ENCODE peak calls at places on chromosomes 2 and 18, in eight cellular contexts. I is T-helper 2 cell, S is spleen, V is memory B cell, C is dermis microvascular lymphatic vessel endothelial cell, G is tibial artery, T is HEK293T, P is ovary. D is an unnamed sample.

GRCh38 chr2:64463784-64464183 is 9.8 kb downstream of the LGALSL start:
- DNase-seq in I (no peak), V (no peak), T (no peak), S (no peak), P (no peak), G (no peak), C (no peak), D (no peak)

GRCh38 chr2:119264781-119265692 is 41.4 kb downstream of the STEAP3 start:
- DNase-seq in T (peak; percentile 75), I (no peak), S (no peak), C (peak; percentile 69), G (no peak), V (peak; percentile 24), P (peak; percentile 54), D (no peak)

GRCh38 chr2:101745711-101746694 is 48.5 kb downstream of the MAP4K4 start:
- DNase-seq in V (no peak), P (no peak), I (no peak), S (no peak), C (peak; percentile 88), T (no peak), G (no peak), D (no peak)

GRCh38 chr2:165015052-165015642 is 59.8 kb upstream of the SLC38A11 start:
- DNase-seq in P (peak; percentile 55), S (peak; percentile 80), C (peak; percentile 69), T (peak; percentile 68), V (peak; percentile 51), G (peak; percentile 55), I (no peak), D (no peak)

GRCh38 chr2:158671381-158672245 is 123.5 kb upstream of the DAPL1 start:
- DNase-seq in T (no peak), S (no peak), V (no peak), P (no peak), C (no peak), I (no peak), G (no peak), D (no peak)

GRCh38 chr2:31075936-31076590 is 62.2 kb downstream of the GALNT14 start:
- DNase-seq in V (no peak), C (no peak), P (no peak), I (no peak), S (no peak), G (no peak), T (no peak), D (no peak)

GRCh38 chr18:44816028-44816427 is 135.3 kb downstream of the SETBP1 start:
- DNase-seq in C (no peak), T (no peak), I (no peak), S (no peak), G (no peak), V (no peak), P (no peak), D (no peak)

GRCh38 chr2:226184940-226185575 is 614.6 kb downstream of the IRS1 start:
- DNase-seq in P (peak; percentile 30), G (no peak), V (no peak), T (no peak), I (no peak), C (no peak), S (no peak), D (no peak)

D was measured in right atrium auricular region.